ENCODE peak calls at places on chromosome 18, in ten cellular contexts. N is T-helper 1 cell, T is GM06990, M is Calu3, D is M059J, F is fibroblast of lung, L is neural progenitor cell, P is H9, R is H7, W is left ventricle myocardium inferior. V is an unnamed sample.

GRCh38 chr18:11500153-11501122 is 109.0 kb upstream of the SLC35G4 start:
- DNase-seq in D (peak), P (no peak), R (no peak), T (no peak), L (no peak), N (no peak), W (no peak), M (peak), F (peak), V (peak)

GRCh38 chr18:78757014-78757413 is 222.6 kb upstream of the SALL3 start:
- DNase-seq in W (no peak), D (no peak), T (no peak), P (no peak), R (no peak), L (no peak), M (no peak), F (no peak), N (no peak), V (no peak)

GRCh38 chr18:62566199-62566598 is 43.4 kb downstream of the ZCCHC2 start:
- DNase-seq in D (peak), M (no peak), P (no peak), R (peak), N (no peak), F (peak), W (no peak), T (no peak), L (peak), V (peak)

GRCh38 chr18:40867452-40867851 is 1087.6 kb upstream of the PIK3C3 start:
- DNase-seq in L (no peak), N (no peak), D (peak), P (no peak), W (no peak), F (peak), M (no peak), R (no peak), T (no peak), V (peak)

GRCh38 chr18:72161686-72162085 is 382.5 kb downstream of the CBLN2 start:
- DNase-seq in R (no peak), M (no peak), L (no peak), W (no peak), T (no peak), N (no peak), D (no peak), F (peak), P (no peak), V (peak)

GRCh38 chr18:79508565-79509535 is 113.1 kb downstream of the NFATC1 start:
- DNase-seq in F (no peak), W (no peak), M (no peak), L (no peak), N (no peak), D (no peak), P (no peak), T (peak), R (peak), V (no peak)

GRCh38 chr18:56148373-56148772 is 490.0 kb downstream of the TXNL1 start:
- DNase-seq in M (no peak), D (peak), L (no peak), W (no peak), P (no peak), F (peak), R (no peak), T (no peak), N (no peak), V (peak)

GRCh38 chr18:47929681-47930085 is 776 bp downstream of the SMAD2 start:
- DNase-seq in D (peak), R (no peak), T (no peak), M (no peak), L (no peak), W (no peak), F (no peak), P (no peak), N (no peak), V (no peak)

GRCh38 chr18:45802814-45803492 is 22.5 kb upstream of the SIGLEC15 start:
- DNase-seq in P (no peak), M (peak), L (no peak), W (no peak), F (peak), R (no peak), T (no peak), N (no peak), D (peak), V (peak)

GRCh38 chr18:858016-858415 is 46.0 kb upstream of the YES1 start:
- DNase-seq in F (peak), P (no peak), D (no peak), N (no peak), W (no peak), T (no peak), R (no peak), L (no peak), M (no peak), V (no peak)

GRCh38 chr18:2979871-2980606 is 32.9 kb downstream of the LPIN2 start:
- DNase-seq in W (no peak), R (no peak), M (peak), P (no peak), T (no peak), N (no peak), D (peak), L (no peak), F (no peak), V (peak)

GRCh38 chr18:75168654-75169053 is 40.3 kb downstream of the PTGR3 start:
- DNase-seq in P (no peak), F (no peak), L (no peak), D (no peak), W (no peak), N (no peak), M (no peak), R (no peak), T (no peak), V (no peak)

GRCh38 chr18:57798713-57799373 is 4.3 kb downstream of the ATP8B1 start:
- DNase-seq in P (no peak), F (no peak), T (no peak), R (no peak), W (no peak), D (no peak), N (no peak), M (no peak), L (no peak), V (no peak)